ENCODE peak calls at places on chromosomes 12 and 14, in four cellular contexts. T is WERI-Rb-1, X is ovary, A is colonic mucosa. V is an unnamed sample. For H3K27me3 and H3K9me3, the result is how much of the 10 kb centered on the place peaks cover.

GRCh38 chr14:90552465-90553297 is 155.9 kb downstream of the CALM1 start:
- DNase-seq in A (no peak), T (no peak), X (no peak), V (peak)

GRCh38 chr12:89051065-89051677 is 301.1 kb downstream of the DUSP6 start:
- DNase-seq in X (no peak), A (peak), T (peak), V (no peak)

GRCh38 chr12:121773011-121773777 is 20.3 kb downstream of the RHOF start:
- DNase-seq in X (peak), T (peak), A (peak), V (peak)

GRCh38 chr12:76259660-76260389 is 88.4 kb downstream of the BBS10 start:
- DNase-seq in A (no peak), T (no peak), X (no peak), V (no peak)

GRCh38 chr14:77458249-77458950 is 507 bp downstream of the AHSA1 start:
- DNase-seq in T (peak), A (peak), X (no peak), V (no peak)

GRCh38 chr14:80390911-80391310 is 179.6 kb upstream of the DIO2 start:
- DNase-seq in T (no peak), A (no peak), X (no peak), V (no peak)

GRCh38 chr12:31728917-31729640 is at the start of gene AMN1:
- DNase-seq in A (peak), X (peak), T (peak), V (peak)

GRCh38 chr12:95802482-95803264 is 12.1 kb upstream of the NTN4 start:
- DNase-seq in A (peak), X (no peak), T (no peak), V (no peak)

DNA sequence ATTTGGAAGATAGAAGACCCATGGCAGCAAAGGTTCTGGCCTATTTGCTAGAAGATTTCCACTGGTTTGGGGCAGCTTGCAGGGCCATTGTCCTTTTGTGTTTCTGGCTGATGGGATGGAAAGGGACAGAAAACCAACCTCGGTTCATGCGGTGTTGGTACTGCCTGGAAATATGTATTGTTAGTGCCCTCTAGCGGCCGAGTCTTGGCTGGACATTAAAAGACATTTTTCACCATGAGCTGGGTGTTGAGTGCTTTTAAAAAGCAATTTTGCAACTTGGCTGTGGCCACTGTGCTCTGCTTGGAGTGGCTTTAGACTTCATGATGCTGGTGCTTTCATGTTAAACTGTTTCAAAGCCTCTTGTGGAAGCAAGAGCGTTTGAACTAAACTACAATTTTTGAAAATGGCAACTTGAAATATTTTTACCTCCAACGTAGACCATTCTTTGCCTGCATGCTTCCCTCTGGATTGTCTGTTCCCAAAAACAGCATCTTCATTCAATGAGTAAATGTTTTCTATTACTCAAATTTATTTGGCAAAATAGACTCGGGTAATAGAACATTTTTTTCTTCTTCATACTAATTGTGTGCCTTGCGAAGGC is 102.7 kb upstream of the TBX5 start:
- DNase-seq in A (peak), X (peak), T (peak), V (peak)
- H3K27me3 ChIP-seq in A (under half), X (under half), T (half or more), V (under half)

GRCh38 chr12:44347145-44347544 is 511.3 kb downstream of the TMEM117 start:
- DNase-seq in X (no peak), A (no peak), T (no peak), V (no peak)

DNA sequence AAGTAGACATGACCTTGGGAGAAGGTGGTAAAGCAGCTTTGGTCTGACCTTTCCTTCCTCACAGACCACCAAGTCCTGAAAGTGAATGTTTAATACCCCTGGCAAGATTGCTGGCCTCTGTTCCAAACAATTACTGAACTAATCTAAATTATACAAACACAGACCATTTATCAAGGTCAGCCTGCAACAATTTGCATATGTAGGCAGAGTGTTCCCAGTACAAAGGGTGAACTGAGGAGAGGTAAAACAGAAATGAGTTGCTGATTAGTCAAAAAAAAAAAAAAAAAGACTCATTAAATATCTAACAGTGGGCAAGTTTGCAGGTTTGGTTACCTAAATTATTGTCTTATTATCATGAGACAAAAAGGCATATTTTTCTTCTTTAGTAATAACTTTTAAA is 506.5 kb downstream of the TMEM117 start:
- DNase-seq in X (no peak), T (no peak), A (no peak), V (no peak)
- H3K27ac ChIP-seq in X (no peak), T (no peak), A (no peak), V (no peak)

DNA sequence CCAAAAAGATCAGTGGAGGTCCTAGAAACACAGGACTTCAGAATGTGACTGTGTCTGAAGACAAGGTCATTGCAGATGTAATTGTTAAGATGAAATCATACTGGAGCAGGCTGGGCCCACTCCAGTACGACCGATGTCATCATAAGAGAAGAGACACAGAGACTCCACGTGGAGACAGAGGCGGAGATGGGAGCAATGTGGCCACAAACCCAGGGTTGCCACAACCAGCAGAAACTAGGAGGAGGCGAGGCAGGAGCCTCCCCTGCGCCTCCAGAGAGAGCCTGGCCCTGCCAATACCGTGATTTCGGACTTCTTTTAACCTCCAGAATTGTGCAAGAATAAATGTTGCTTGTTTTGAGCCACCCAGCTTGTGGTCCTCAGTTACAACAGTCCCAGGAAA is 25.7 kb upstream of the FZD10 start:
- DNase-seq in X (no peak), T (no peak), A (no peak), V (no peak)
- H3K9me3 ChIP-seq in X (under half), T (under half), A (under half), V (under half)

DNA sequence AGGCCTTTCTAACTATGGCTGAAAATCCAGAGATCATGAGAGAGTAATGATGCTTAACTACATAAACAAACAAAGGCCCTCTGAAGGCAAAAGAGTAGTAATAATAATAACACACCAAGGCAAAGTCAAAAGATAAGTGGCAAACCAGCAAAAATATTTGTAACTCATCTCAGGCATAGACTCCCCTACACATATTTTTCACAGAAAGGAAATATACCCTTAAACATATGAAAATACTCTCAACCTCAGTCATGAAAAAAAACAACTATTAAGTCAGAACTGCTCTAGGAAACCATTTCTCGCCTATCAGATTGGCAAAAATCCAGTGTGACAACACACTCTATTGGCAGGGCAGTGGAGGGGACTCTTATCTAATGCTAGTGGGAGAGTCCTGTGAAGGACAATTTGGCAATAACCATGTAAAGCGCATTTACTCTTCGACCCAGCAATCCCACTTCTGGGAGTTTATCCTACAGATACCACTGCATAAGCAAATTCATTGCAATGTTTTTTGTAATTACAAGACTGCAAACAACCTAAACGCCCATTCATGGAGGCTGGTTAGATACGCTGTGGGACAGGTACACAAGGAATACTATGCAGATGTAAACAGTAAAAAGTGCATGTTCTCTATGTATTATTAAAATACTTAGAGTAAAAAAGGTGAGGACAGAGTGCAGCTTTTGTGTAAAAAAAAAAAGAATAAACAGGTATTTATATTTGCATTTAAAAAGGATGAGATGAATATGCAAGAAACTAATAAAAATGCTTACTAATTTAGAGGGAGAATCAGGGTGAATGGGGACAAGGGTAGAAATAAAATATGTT is 26.0 kb upstream of the IL22 start:
- DNase-seq in A (no peak), T (no peak), X (no peak), V (no peak)
- H3K27me3 ChIP-seq in A (under half), T (under half), X (under half), V (under half)

GRCh38 chr12:113096675-113097461 is 38.7 kb downstream of the RASAL1 start:
- DNase-seq in X (no peak), T (no peak), A (no peak), V (no peak)

GRCh38 chr12:113097716-113098427 is 37.7 kb downstream of the RASAL1 start:
- DNase-seq in T (no peak), X (no peak), A (no peak), V (peak)

GRCh38 chr12:113099364-113099763 is 36.2 kb downstream of the RASAL1 start:
- DNase-seq in T (no peak), X (no peak), A (no peak), V (no peak)

GRCh38 chr12:113099764-113100163 is 35.8 kb downstream of the RASAL1 start:
- DNase-seq in T (no peak), X (no peak), A (no peak), V (no peak)

DNA sequence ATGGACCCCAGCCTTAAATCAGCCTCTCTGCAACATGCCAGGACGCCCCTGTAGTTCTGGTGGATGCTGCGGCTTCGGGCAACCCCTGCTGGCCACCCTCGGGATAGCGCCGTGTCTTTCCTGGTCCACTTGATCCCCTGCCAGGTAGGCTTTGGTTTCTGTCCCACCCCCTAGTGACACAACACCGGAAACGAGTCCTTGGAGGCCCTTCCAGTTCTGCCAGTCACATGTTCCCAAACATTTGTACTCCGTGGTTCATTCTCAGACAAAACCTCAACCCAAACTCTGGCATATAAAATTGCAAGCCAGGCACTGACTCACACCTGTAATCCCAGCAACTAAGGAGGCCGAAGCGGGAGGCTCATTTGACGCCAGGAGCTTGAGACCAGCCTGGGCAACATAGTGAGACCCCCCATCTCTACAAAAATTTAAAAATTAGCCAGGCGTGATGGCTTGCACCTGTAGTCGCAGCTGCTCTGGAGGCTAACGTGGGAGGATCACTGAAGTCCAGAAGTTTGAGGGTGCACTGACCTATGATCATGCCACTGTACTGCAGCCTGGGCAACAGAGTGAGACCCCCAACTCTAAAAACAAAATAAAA is 37.0 kb downstream of the RASAL1 start:
- DNase-seq in A (peak), X (peak), T (peak), V (peak)
- H3K27ac ChIP-seq in A (no peak), X (no peak), T (no peak), V (no peak)

GRCh38 chr12:65203376-65203775 is 34.0 kb downstream of the LEMD3 start:
- DNase-seq in X (no peak), T (no peak), A (no peak), V (no peak)
- H3K9me3 ChIP-seq in X (under half), T (under half), A (under half), V (under half)

GRCh38 chr14:28765907-28766504 is 581 bp upstream of the FOXG1 start:
- DNase-seq in T (no peak), X (peak), A (no peak), V (no peak)
- H3K27me3 ChIP-seq in T (under half), X (under half), A (half or more), V (under half)

V was measured in aorta.